ENCODE peak calls at places on chromosomes 12 and 14, in nine cellular contexts. R is lung, P is A549, G is RWPE1, Q is lower lobe of right lung, L is MM.1S, Z is psoas muscle, W is astrocyte of the spinal cord, C is dorsolateral prefrontal cortex. M is an unnamed sample.

GRCh38 chr14:72714094-72714493 is 179.8 kb downstream of the DPF3 start:
- DNase-seq in Q (no peak), C (no peak), L (no peak), G (no peak), P (no peak), R (no peak), W (no peak), Z (no peak), M (peak)

GRCh38 chr14:75995372-75996041 is 9.9 kb downstream of the IFT43 start:
- DNase-seq in G (no peak), R (no peak), Q (no peak), P (no peak), L (no peak), W (no peak), Z (peak), C (no peak), M (no peak)

GRCh38 chr12:4006743-4007142 is 133.5 kb upstream of the PARP11 start:
- DNase-seq in G (peak), R (no peak), P (no peak), W (no peak), C (no peak), Z (no peak), Q (no peak), L (no peak), M (no peak)

GRCh38 chr12:48771588-48772112 is 17.2 kb downstream of the ADCY6 start:
- DNase-seq in Q (no peak), Z (no peak), R (no peak), L (no peak), P (no peak), G (no peak), W (no peak), C (no peak), M (no peak)

GRCh38 chr14:92951912-92952471 is 29.0 kb downstream of the CHGA start:
- DNase-seq in Q (peak), Z (peak), W (peak), L (peak), G (peak), R (peak), C (peak), P (peak), M (peak)

GRCh38 chr14:52043690-52044089 is 25.2 kb downstream of the NID2 start:
- DNase-seq in W (no peak), P (peak), L (no peak), Q (no peak), R (no peak), Z (no peak), C (no peak), G (peak), M (peak)

GRCh38 chr14:95564060-95564459 is 29.2 kb downstream of the GLRX5 start:
- DNase-seq in L (no peak), R (no peak), G (no peak), Q (no peak), P (no peak), Z (peak), C (no peak), W (peak), M (no peak)

GRCh38 chr14:101082436-101083384 is 179.2 kb upstream of the RTL1 start:
- DNase-seq in R (peak), P (no peak), Q (no peak), Z (no peak), C (no peak), W (no peak), L (no peak), G (no peak), M (no peak)

GRCh38 chr14:50232276-50232642 is 881 bp upstream of the SOS2 start:
- DNase-seq in W (no peak), R (no peak), Z (no peak), Q (no peak), G (no peak), L (no peak), C (no peak), P (no peak), M (no peak)

DNA sequence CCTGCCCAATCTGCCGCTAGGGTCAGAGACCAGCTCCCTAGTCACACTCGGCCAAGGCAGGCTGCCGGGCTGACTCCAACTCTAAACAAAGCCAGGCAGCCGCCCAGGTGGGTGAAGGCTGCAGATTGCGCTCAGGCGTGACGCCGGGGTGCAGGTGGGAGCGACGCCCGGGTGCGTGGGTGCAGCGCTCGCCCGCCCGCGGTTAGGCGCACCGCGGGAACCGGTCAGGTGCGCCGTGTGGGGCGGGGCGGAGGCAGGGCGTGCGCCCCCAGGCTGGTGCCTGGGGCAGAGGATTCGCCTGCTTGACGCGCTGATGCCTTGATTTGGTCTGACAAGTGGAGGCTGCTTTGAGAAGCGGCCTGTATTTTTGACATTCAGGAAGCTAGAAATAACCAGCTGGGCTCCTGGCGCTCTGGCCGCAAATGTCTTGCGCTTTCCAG is 126.7 kb upstream of the HIF1A start:
- DNase-seq in Z (no peak), R (no peak), W (no peak), L (peak), Q (peak), G (no peak), C (peak), P (no peak), M (peak)
- TF ChIP-seq CTCF in Z (no peak), R (no peak), W (peak), L (peak), Q (no peak), G (no peak), C (no peak), P (no peak), M (no peak)

DNA sequence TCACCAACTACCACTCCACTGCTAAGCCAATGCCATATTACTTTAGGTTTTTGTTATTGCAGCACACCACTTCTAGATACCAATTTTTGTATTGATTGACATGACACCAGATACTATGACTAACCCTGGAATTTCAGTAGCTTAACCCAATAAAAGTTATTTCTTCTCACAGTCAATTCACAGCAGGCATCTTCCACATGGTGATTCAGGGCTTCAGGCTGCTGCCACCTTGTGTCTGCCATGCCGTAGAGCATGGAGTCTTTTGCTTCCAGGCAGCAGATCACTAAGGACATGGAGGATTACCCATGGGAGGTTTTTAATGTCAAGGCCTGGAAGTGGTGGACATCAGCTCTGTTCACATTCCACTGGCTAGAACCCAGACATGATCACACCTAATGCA is 56.4 kb upstream of the LTA4H start:
- DNase-seq in G (peak), C (no peak), Z (no peak), Q (no peak), R (no peak), P (no peak), L (no peak), W (no peak), M (no peak)
- TF ChIP-seq CTCF in G (no peak), C (no peak), Z (no peak), Q (no peak), R (no peak), P (no peak), L (peak), W (peak), M (no peak)

DNA sequence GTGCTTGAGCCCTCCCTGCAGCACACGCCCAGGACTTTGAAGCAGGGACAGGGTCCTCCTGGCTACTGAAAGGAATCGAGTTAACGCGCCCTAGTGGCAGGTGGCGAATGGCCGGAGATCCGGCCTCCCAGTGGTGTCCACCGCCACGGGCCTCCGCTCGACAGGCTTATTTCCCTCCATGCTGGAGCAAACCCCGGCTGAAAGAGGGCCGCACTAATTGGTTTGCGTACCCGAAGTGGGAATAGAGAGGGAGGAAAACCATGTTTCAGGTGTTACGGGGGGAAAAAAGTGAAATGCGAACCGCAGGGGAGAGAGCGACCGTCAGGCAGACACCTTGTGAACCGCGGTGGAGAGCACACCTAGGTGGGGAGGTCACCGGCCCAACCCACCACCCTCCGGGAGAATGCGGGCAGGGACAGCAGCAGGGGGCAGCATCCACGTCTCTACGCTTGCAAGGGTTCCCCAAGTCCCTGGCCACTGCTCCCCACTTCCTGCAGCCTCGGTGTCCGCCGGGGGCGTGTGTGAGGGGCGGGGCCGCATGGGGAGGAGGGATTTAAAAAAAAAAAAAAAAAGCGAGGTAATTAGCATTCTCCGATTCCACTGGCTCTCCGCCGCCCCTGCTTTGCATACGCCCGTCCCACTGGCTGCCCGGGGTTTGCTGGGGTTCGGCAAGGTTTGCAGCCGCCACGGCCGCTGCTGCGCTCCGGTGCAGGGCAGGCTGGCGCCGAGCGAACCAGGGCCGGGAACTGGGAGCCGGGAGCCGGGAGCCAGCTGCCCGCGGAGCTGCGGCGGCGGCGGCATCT is 224.6 kb upstream of the CRY1 start:
- DNase-seq in R (peak), P (peak), Q (peak), W (peak), G (peak), C (peak), L (peak), Z (peak), M (peak)
- TF ChIP-seq CTCF in R (no peak), P (peak), Q (no peak), W (peak), G (peak), C (peak), L (peak), Z (no peak), M (no peak)

GRCh38 chr12:10722905-10723866 is at the start of gene YBX3:
- DNase-seq in P (peak), G (peak), Z (peak), C (peak), R (peak), L (peak), Q (peak), W (peak), M (peak)

GRCh38 chr12:10719482-10719881 is 3.6 kb downstream of the YBX3 start:
- DNase-seq in P (no peak), Z (peak), W (no peak), Q (no peak), R (no peak), L (no peak), G (no peak), C (no peak), M (no peak)

GRCh38 chr12:10721654-10722501 is 1.2 kb downstream of the YBX3 start:
- DNase-seq in Z (peak), Q (peak), P (peak), W (peak), L (peak), C (peak), R (peak), G (peak), M (peak)

GRCh38 chr12:10720974-10721565 is 2.1 kb downstream of the YBX3 start:
- DNase-seq in L (no peak), W (no peak), Q (no peak), P (no peak), R (no peak), G (no peak), C (no peak), Z (no peak), M (peak)

DNA sequence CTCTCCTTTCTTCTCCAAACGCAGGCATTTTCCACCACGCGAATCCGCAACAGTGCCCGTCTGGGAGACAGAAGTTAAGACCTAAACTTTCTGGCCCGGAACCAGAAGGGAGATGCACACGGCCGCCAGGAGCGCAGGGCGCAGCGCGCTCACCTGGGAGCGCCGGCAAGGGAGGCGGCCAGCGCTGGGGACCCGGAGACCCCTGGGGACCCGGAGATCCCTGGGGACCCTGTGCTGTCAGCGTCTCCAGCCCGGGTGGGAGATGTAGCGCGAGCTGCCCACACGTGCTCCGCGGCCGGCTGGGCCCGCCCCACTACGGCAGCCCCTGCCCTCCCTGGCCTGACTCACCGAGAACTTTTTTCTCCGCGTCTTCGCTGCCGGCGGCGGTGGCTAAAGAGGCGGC is 620 bp downstream of the YBX3 start:
- DNase-seq in R (peak), W (peak), Q (peak), Z (peak), L (peak), C (peak), P (peak), G (peak), M (peak)
- TF ChIP-seq CTCF in R (no peak), W (no peak), Q (no peak), Z (peak), L (peak), C (peak), P (no peak), G (no peak), M (no peak)

GRCh38 chr14:99363051-99363450 is 91.1 kb upstream of the BCL11B start:
- DNase-seq in G (no peak), Q (no peak), Z (no peak), W (no peak), R (no peak), C (no peak), L (no peak), P (no peak), M (no peak)

GRCh38 chr14:99361596-99362220 is 89.7 kb upstream of the BCL11B start:
- DNase-seq in R (no peak), Q (no peak), G (no peak), L (no peak), W (no peak), P (no peak), C (no peak), Z (no peak), M (no peak)

GRCh38 chr14:99359906-99360305 is 87.9 kb upstream of the BCL11B start:
- DNase-seq in G (no peak), P (no peak), Z (no peak), L (no peak), Q (no peak), R (no peak), W (no peak), C (no peak), M (no peak)

GRCh38 chr14:99360774-99361595 is 89.0 kb upstream of the BCL11B start:
- DNase-seq in G (peak), L (no peak), R (no peak), W (no peak), Z (no peak), Q (no peak), C (no peak), P (peak), M (no peak)

DNA sequence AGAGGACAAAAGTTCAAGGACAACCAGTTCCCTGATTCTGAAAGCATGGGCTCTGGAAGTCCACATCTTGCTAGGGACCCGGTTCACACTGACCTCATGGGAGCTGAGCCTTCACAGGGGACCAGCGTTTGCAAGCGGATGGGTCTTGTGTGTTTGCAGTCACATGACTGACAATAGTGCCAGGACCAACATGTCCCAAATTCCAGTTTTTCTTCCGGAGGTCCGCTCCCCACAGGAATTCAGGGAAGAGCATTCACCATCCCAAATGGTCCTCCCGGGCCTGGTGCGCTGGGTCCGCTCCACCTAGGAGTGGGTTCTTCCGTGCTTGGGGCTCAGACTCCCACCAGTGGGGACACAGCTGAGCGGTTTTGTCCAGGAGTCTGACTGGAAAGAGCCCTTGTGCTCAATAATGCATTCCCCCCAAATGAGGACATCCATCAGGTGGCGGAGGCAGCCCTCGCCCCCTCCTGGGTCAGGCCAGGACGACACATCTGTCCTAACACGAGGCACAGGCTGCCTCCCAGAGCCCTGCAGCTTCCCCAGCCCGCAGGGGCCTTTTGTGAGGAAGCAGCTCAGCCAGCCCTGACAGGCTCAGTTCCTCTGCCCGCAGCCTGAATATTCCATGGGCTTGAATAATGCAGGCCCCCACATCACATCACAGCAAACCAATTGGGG is 91.8 kb upstream of the BCL11B start:
- DNase-seq in G (no peak), Q (no peak), W (no peak), R (no peak), C (no peak), L (no peak), Z (no peak), P (no peak), M (no peak)
- TF ChIP-seq CTCF in G (no peak), Q (no peak), W (no peak), R (no peak), C (no peak), L (no peak), Z (no peak), P (no peak), M (no peak)